ENCODE peak calls at places on chromosomes 1 and 21, in seven cellular contexts. B is GM23338, Z is H9, R is mucosa of descending colon, M is GM20000, U is psoas muscle, H is coronary artery. G is an unnamed sample.

GRCh38 chr1:2248854-2249558 is 20.9 kb downstream of the SKI start:
- DNase-seq in B (no peak), Z (peak), R (no peak), M (no peak), U (no peak), H (no peak), G (no peak)

GRCh38 chr1:942864-943533 is 16.1 kb downstream of the NOC2L start:
- DNase-seq in B (no peak), Z (no peak), R (peak), M (no peak), U (no peak), H (no peak), G (no peak)

GRCh38 chr1:207968521-207968944 is 57.6 kb upstream of the CD34 start:
- DNase-seq in B (no peak), Z (no peak), R (no peak), M (no peak), U (no peak), H (no peak), G (no peak)

GRCh38 chr21:33402011-33402979 is 918 bp upstream of the IFNGR2 start:
- DNase-seq in B (peak), Z (peak), R (peak), M (peak), U (peak), H (peak), G (no peak)

GRCh38 chr1:243493156-243494129 is 237.6 kb downstream of the SDCCAG8 start:
- DNase-seq in B (no peak), Z (no peak), R (no peak), M (no peak), U (no peak), H (no peak), G (no peak)

GRCh38 chr21:39020751-39021474 is 162.3 kb downstream of the PSMG1 start:
- DNase-seq in B (no peak), Z (no peak), R (peak), M (no peak), U (no peak), H (no peak), G (no peak)

GRCh38 chr21:31647650-31648049 is 11.8 kb upstream of the SOD1 start:
- DNase-seq in B (no peak), Z (no peak), R (no peak), M (peak), U (no peak), H (no peak), G (no peak)

GRCh38 chr1:108114026-108114599 is 86.0 kb downstream of the SLC25A24 start:
- DNase-seq in B (peak), Z (no peak), R (no peak), M (no peak), U (no peak), H (no peak), G (no peak)

GRCh38 chr1:39132505-39133339 is 71.8 kb upstream of the MACF1 start:
- DNase-seq in B (peak), Z (peak), R (peak), M (no peak), U (peak), H (peak), G (no peak)

GRCh38 chr1:116852367-116852766 is 57.3 kb upstream of the PTGFRN start:
- DNase-seq in B (no peak), Z (no peak), R (no peak), M (no peak), U (no peak), H (no peak), G (no peak)

GRCh38 chr1:176696109-176696508 is 233.1 kb downstream of the PAPPA2 start:
- DNase-seq in B (peak), Z (peak), R (no peak), M (no peak), U (peak), H (no peak), G (no peak)

GRCh38 chr21:33543505-33544129 is 779 bp downstream of the SON start:
- DNase-seq in B (no peak), Z (peak), R (peak), M (peak), U (peak), H (no peak), G (no peak)

GRCh38 chr1:90593312-90593711 is 123.8 kb downstream of the BARHL2 start:
- DNase-seq in B (no peak), Z (no peak), R (no peak), M (no peak), U (no peak), H (no peak), G (no peak)

GRCh38 chr1:199959033-199959774 is 68.3 kb upstream of the NR5A2 start:
- DNase-seq in B (no peak), Z (no peak), R (no peak), M (no peak), U (no peak), H (no peak), G (no peak)

GRCh38 chr1:91325456-91325855 is 79.2 kb downstream of the HFM1 start:
- DNase-seq in B (no peak), Z (no peak), R (no peak), M (no peak), U (no peak), H (no peak), G (no peak)

GRCh38 chr21:34886554-34887385 is 162.3 kb downstream of the RUNX1 start:
- DNase-seq in B (peak), Z (peak), R (peak), M (peak), U (peak), H (peak), G (no peak)

GRCh38 chr1:41360074-41361027 is 883 bp upstream of the FOXO6 start:
- DNase-seq in B (peak), Z (peak), R (no peak), M (no peak), U (no peak), H (peak), G (no peak)

GRCh38 chr1:234842726-234843641 is 233.0 kb upstream of the IRF2BP2 start:
- DNase-seq in B (no peak), Z (no peak), R (peak), M (peak), U (peak), H (no peak), G (no peak)

GRCh38 chr1:64337476-64337875 is 132.5 kb upstream of the CACHD1 start:
- DNase-seq in B (no peak), Z (no peak), R (no peak), M (no peak), U (no peak), H (no peak), G (no peak)

GRCh38 chr1:187999973-188000372 is 1171.2 kb downstream of the PLA2G4A start:
- DNase-seq in B (peak), Z (no peak), R (no peak), M (no peak), U (no peak), H (no peak), G (no peak)

GRCh38 chr1:59016390-59016789 is 232.5 kb upstream of the JUN start:
- DNase-seq in B (no peak), Z (no peak), R (no peak), M (no peak), U (no peak), H (no peak), G (no peak)

GRCh38 chr1:167627865-167628641 is 2.0 kb upstream of the RCSD1 start:
- DNase-seq in B (no peak), Z (no peak), R (peak), M (peak), U (no peak), H (no peak), G (no peak)

GRCh38 chr1:94947453-94947852 is 20.5 kb upstream of the CNN3 start:
- DNase-seq in B (no peak), Z (no peak), R (no peak), M (no peak), U (no peak), H (no peak), G (no peak)

GRCh38 chr1:23537296-23537993 is 6.4 kb upstream of the E2F2 start:
- DNase-seq in B (no peak), Z (no peak), R (no peak), M (no peak), U (no peak), H (no peak), G (no peak)

GRCh38 chr1:28114844-28115243 is 26.4 kb upstream of the EYA3 start:
- DNase-seq in B (no peak), Z (no peak), R (no peak), M (no peak), U (no peak), H (no peak), G (no peak)

GRCh38 chr1:154534263-154534844 is 24.1 kb downstream of the UBE2Q1 start:
- DNase-seq in B (peak), Z (peak), R (no peak), M (peak), U (no peak), H (no peak), G (peak)

GRCh38 chr1:116868386-116868785 is 41.3 kb upstream of the PTGFRN start:
- DNase-seq in B (no peak), Z (no peak), R (no peak), M (no peak), U (no peak), H (no peak), G (no peak)

GRCh38 chr1:77536813-77537212 is 145.6 kb downstream of the ZZZ3 start:
- DNase-seq in B (no peak), Z (no peak), R (no peak), M (no peak), U (no peak), H (no peak), G (no peak)

GRCh38 chr1:52602328-52603300 is at the start of gene GPX7:
- DNase-seq in B (peak), Z (peak), R (peak), M (peak), U (peak), H (no peak), G (peak)

GRCh38 chr1:22841754-22842370 is 130.8 kb downstream of the LACTBL1 start:
- DNase-seq in B (no peak), Z (no peak), R (no peak), M (no peak), U (peak), H (no peak), G (no peak)

GRCh38 chr1:218480691-218481099 is 135.6 kb downstream of the TGFB2 start:
- DNase-seq in B (no peak), Z (no peak), R (no peak), M (no peak), U (no peak), H (no peak), G (no peak)

GRCh38 chr1:15955552-15955951 is 20.3 kb downstream of the ZBTB17 start:
- DNase-seq in B (no peak), Z (no peak), R (no peak), M (no peak), U (no peak), H (no peak), G (no peak)

GRCh38 chr1:43316738-43317520 is 16.1 kb downstream of the TIE1 start:
- DNase-seq in B (peak), Z (no peak), R (no peak), M (no peak), U (no peak), H (no peak), G (no peak)

GRCh38 chr1:44417351-44418021 is 12.4 kb downstream of the RNF220 start:
- DNase-seq in B (peak), Z (peak), R (no peak), M (peak), U (no peak), H (no peak), G (no peak)

GRCh38 chr1:41661428-41662060 is 177.1 kb upstream of the EDN2 start:
- DNase-seq in B (peak), Z (no peak), R (peak), M (peak), U (peak), H (no peak), G (no peak)

GRCh38 chr21:32336711-32337110 is 38.1 kb downstream of the MRAP start:
- DNase-seq in B (no peak), Z (no peak), R (no peak), M (no peak), U (no peak), H (no peak), G (no peak)

GRCh38 chr1:202160377-202160940 is at the start of gene PTPN7:
- DNase-seq in B (no peak), Z (peak), R (peak), M (peak), U (no peak), H (no peak), G (no peak)

GRCh38 chr1:54122131-54122751 is 30.6 kb downstream of the CDCP2 start:
- DNase-seq in B (no peak), Z (no peak), R (peak), M (no peak), U (no peak), H (no peak), G (no peak)
- TF ChIP-seq CTCF in B (no peak), Z (no peak), R (no peak), M (no peak), U (no peak), H (no peak), G (no peak)

GRCh38 chr21:26842976-26843911 is 2.0 kb downstream of the ADAMTS1 start:
- DNase-seq in B (peak), Z (peak), R (peak), M (no peak), U (peak), H (peak), G (no peak)

GRCh38 chr21:26845750-26846035 is 484 bp upstream of the ADAMTS1 start:
- DNase-seq in B (no peak), Z (no peak), R (no peak), M (no peak), U (no peak), H (no peak), G (peak)

GRCh38 chr21:26843912-26844257 is 1.3 kb downstream of the ADAMTS1 start:
- DNase-seq in B (peak), Z (no peak), R (no peak), M (no peak), U (no peak), H (no peak), G (peak)

GRCh38 chr21:26845066-26845749 is at the start of gene ADAMTS1:
- DNase-seq in B (peak), Z (peak), R (peak), M (no peak), U (peak), H (peak), G (peak)

GRCh38 chr21:26844258-26845065 is 747 bp downstream of the ADAMTS1 start:
- DNase-seq in B (peak), Z (peak), R (peak), M (no peak), U (peak), H (peak), G (no peak)
- TF ChIP-seq CTCF in B (peak), Z (no peak), R (no peak), M (no peak), U (no peak), H (no peak), G (peak)

DNA sequence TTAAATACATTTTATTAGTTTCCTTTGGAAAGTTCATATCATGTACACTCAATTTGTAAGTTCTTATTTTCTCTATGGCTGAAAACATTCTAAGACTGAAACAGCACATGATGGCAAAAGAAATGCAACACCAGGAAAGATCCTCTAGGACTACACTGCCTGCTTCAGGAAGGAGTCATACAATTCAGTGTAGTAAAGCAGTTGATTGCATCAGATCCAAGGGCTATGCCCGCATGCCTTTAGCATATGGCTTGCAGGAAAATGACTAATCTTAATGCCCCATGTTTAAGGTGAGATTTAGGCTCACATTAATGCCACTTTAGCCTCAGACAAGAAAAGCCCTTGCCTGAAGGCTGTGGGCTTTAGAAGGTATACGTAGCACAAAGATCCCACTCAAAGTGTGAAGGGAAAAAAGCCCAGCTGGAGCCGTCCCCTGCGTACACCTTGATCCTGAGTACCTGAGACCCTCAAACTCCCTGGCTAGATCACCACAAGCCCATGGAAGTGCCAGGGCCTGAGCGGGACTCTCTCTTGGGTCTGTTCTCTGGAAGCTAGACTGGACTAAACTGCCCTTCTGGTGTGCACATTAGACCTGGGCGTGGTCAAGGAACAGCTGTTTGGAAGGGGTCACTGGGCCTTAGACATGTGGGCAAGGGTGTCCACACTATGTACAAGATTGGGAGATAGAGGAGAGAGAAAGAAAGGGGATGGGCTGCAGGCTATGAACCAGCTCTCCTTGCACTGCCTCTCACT is 52.9 kb downstream of the ESRRG start:
- DNase-seq in B (peak), Z (no peak), R (no peak), M (no peak), U (no peak), H (no peak), G (no peak)
- TF ChIP-seq CTCF in B (no peak), Z (peak), R (no peak), M (no peak), U (no peak), H (no peak), G (peak)

GRCh38 chr21:44854664-44855446 is 18.6 kb downstream of the PTTG1IP start:
- DNase-seq in B (no peak), Z (no peak), R (no peak), M (no peak), U (peak), H (no peak), G (no peak)
- TF ChIP-seq CTCF in B (no peak), Z (no peak), R (no peak), M (no peak), U (no peak), H (no peak), G (no peak)

DNA sequence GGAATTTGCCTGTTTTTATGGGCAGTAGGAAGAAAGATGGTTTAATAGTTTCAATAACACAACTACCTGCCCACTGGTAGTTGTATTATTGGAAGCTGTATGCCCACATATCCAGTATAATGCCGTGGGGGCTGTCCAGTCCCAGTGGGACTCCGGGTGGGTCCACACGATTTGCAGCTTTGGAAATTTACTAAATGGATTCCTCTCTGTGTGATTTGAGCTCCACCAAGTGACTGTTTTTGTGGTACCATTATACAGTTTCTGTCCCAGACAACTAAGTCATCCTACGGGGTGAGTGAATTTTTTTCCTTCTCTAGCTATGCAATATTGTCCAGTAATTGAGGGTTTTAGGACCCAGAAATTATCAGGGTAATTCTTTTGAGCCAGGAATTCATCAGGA is 86.8 kb downstream of the PLA2G4A start:
- DNase-seq in B (no peak), Z (no peak), R (no peak), M (no peak), U (no peak), H (no peak), G (no peak)
- TF ChIP-seq CTCF in B (no peak), Z (no peak), R (no peak), M (no peak), U (no peak), H (no peak), G (no peak)

GRCh38 chr1:93734999-93735398 is 53.4 kb upstream of the BCAR3 start:
- DNase-seq in B (peak), Z (no peak), R (no peak), M (no peak), U (no peak), H (no peak), G (no peak)

GRCh38 chr1:93729502-93729901 is 47.9 kb upstream of the BCAR3 start:
- DNase-seq in B (no peak), Z (no peak), R (no peak), M (no peak), U (no peak), H (no peak), G (no peak)

GRCh38 chr1:93730621-93731020 is 49.0 kb upstream of the BCAR3 start:
- DNase-seq in B (no peak), Z (no peak), R (no peak), M (no peak), U (no peak), H (no peak), G (no peak)

GRCh38 chr1:93733340-93733739 is 51.7 kb upstream of the BCAR3 start:
- DNase-seq in B (no peak), Z (no peak), R (no peak), M (no peak), U (no peak), H (no peak), G (no peak)

GRCh38 chr1:93732514-93732913 is 50.9 kb upstream of the BCAR3 start:
- DNase-seq in B (peak), Z (no peak), R (no peak), M (no peak), U (no peak), H (no peak), G (no peak)
- TF ChIP-seq CTCF in B (peak), Z (peak), R (no peak), M (peak), U (no peak), H (no peak), G (no peak)

GRCh38 chr1:211944733-211945500 is 90.4 kb downstream of the INTS7 start:
- DNase-seq in B (peak), Z (peak), R (no peak), M (no peak), U (no peak), H (no peak), G (no peak)
- TF ChIP-seq CTCF in B (peak), Z (peak), R (peak), M (no peak), U (peak), H (no peak), G (peak)

GRCh38 chr1:20587639-20588017 is 1.3 kb upstream of the CDA start:
- DNase-seq in B (no peak), Z (no peak), R (no peak), M (no peak), U (no peak), H (no peak), G (no peak)

GRCh38 chr1:20584890-20585289 is 4.0 kb upstream of the CDA start:
- DNase-seq in B (peak), Z (peak), R (no peak), M (no peak), U (no peak), H (no peak), G (no peak)

GRCh38 chr1:20589331-20590312 is 725 bp downstream of the CDA start:
- DNase-seq in B (no peak), Z (no peak), R (peak), M (no peak), U (peak), H (no peak), G (no peak)

GRCh38 chr1:20588634-20589225 is at the start of gene CDA:
- DNase-seq in B (peak), Z (peak), R (peak), M (no peak), U (peak), H (no peak), G (no peak)

GRCh38 chr1:20586939-20587638 is 1.8 kb upstream of the CDA start:
- DNase-seq in B (no peak), Z (no peak), R (no peak), M (no peak), U (peak), H (no peak), G (no peak)
- TF ChIP-seq CTCF in B (no peak), Z (no peak), R (no peak), M (no peak), U (no peak), H (no peak), G (no peak)

G was measured in D721Med.